ENCODE peak calls at places on chromosomes 4 and X, in six cellular contexts. K, D, Y, W, X and E are unnamed samples.

GRCh38 chrX:115093206-115093605 is 75.8 kb upstream of the IL13RA2 start:
- DNase-seq in Y (no peak), X (no peak), K (no peak), D (no peak), W (no peak), E (no peak)

GRCh38 chr4:180101348-180102083 is 2141.7 kb upstream of the TENM3 start:
- DNase-seq in X (no peak), K (no peak), Y (no peak), W (no peak), D (no peak), E (no peak)

GRCh38 chr4:10960386-10960785 is 275.8 kb upstream of the CLNK start:
- DNase-seq in Y (no peak), W (no peak), D (no peak), X (no peak), K (no peak), E (no peak)

GRCh38 chr4:26721685-26722084 is 137.8 kb downstream of the TBC1D19 start:
- DNase-seq in Y (no peak), D (no peak), X (no peak), K (no peak), W (no peak), E (no peak)

GRCh38 chrX:15350329-15350996 is 15.1 kb upstream of the PIGA start:
- DNase-seq in X (no peak), Y (peak), D (no peak), K (no peak), W (no peak), E (peak)

GRCh38 chrX:11641368-11641767 is 24.4 kb downstream of the ARHGAP6 start:
- DNase-seq in K (no peak), Y (no peak), D (no peak), X (no peak), W (no peak), E (no peak)

GRCh38 chr4:154551872-154552686 is 1.9 kb upstream of the PLRG1 start:
- DNase-seq in X (peak), W (peak), D (peak), K (peak), Y (peak), E (peak)

GRCh38 chr4:40586729-40587128 is 42.9 kb downstream of the RBM47 start:
- DNase-seq in X (no peak), Y (no peak), D (no peak), K (no peak), W (no peak), E (no peak)

GRCh38 chr4:59175588-59175987 is 2024.5 kb upstream of the ADGRL3 start:
- DNase-seq in Y (no peak), X (no peak), K (no peak), W (no peak), D (no peak), E (peak)

GRCh38 chr4:122728781-122729330 is 3.6 kb upstream of the BBS12 start:
- DNase-seq in W (no peak), D (no peak), X (no peak), K (no peak), Y (peak), E (no peak)